ENCODE peak calls at places on chromosomes 1 and 21, in nine cellular contexts. W, V, L, P, K, I, H, M and J are unnamed samples.

GRCh38 chr1:182598296-182598695 is 5.9 kb downstream of the RGS16 start:
- DNase-seq in W (no peak), V (no peak), L (no peak), P (no peak), K (no peak), I (no peak), H (no peak), M (no peak), J (no peak)

GRCh38 chr1:169044296-169044695 is 62.2 kb upstream of the ATP1B1 start:
- DNase-seq in W (no peak), V (no peak), L (peak; percentile 52), P (no peak), K (no peak), I (peak; percentile 59), H (no peak), M (no peak), J (no peak)

GRCh38 chr1:11339346-11340247 is 66.6 kb downstream of the UBIAD1 start:
- DNase-seq in W (no peak), V (no peak), L (no peak), P (peak; percentile 20), K (peak; percentile 52), I (peak; percentile 31), H (peak; percentile 65), M (peak; percentile 29), J (no peak)

GRCh38 chr1:6711174-6711573 is 9.6 kb upstream of the DNAJC11 start:
- DNase-seq in W (no peak), V (no peak), L (no peak), P (no peak), K (no peak), I (no peak), H (no peak), M (no peak), J (no peak)

GRCh38 chr1:234956821-234957329 is 171.8 kb downstream of the TOMM20 start:
- DNase-seq in W (no peak), V (no peak), L (no peak), P (no peak), K (no peak), I (no peak), H (no peak), M (no peak), J (no peak)

GRCh38 chr1:228882041-228882784 is 146.9 kb downstream of the RHOU start:
- DNase-seq in W (no peak), V (no peak), L (no peak), P (no peak), K (no peak), I (no peak), H (no peak), M (no peak), J (no peak)

GRCh38 chr1:151604291-151604690 is 7.6 kb upstream of the SNX27 start:
- DNase-seq in W (no peak), V (no peak), L (no peak), P (peak; percentile 60), K (no peak), I (no peak), H (no peak), M (no peak), J (peak; percentile 25)

GRCh38 chr21:42557420-42557819 is 43.8 kb downstream of the SLC37A1 start:
- DNase-seq in W (no peak), V (no peak), L (no peak), P (no peak), K (no peak), I (no peak), H (no peak), M (no peak), J (no peak)

GRCh38 chr21:40227111-40227510 is 359.9 kb downstream of the PCP4 start:
- DNase-seq in W (no peak), V (no peak), L (no peak), P (no peak), K (no peak), I (no peak), H (no peak), M (no peak), J (no peak)

GRCh38 chr1:64280001-64280400 is 76.6 kb downstream of the UBE2U start:
- DNase-seq in W (no peak), V (no peak), L (no peak), P (no peak), K (no peak), I (peak; percentile 93), H (no peak), M (peak; percentile 9), J (no peak)

GRCh38 chr1:64282353-64282752 is 78.9 kb downstream of the UBE2U start:
- DNase-seq in W (no peak), V (no peak), L (no peak), P (no peak), K (no peak), I (peak; percentile 92), H (peak; percentile 71), M (peak; percentile 73), J (no peak)
- H2AFZ ChIP-seq in W (no peak overlapping the region), V (no peak overlapping the region), L (no peak overlapping the region), P (no peak overlapping the region), K (no peak overlapping the region), I (no peak overlapping the region), H (no peak overlapping the region), M (no peak overlapping the region), J (no peak overlapping the region)

DNA sequence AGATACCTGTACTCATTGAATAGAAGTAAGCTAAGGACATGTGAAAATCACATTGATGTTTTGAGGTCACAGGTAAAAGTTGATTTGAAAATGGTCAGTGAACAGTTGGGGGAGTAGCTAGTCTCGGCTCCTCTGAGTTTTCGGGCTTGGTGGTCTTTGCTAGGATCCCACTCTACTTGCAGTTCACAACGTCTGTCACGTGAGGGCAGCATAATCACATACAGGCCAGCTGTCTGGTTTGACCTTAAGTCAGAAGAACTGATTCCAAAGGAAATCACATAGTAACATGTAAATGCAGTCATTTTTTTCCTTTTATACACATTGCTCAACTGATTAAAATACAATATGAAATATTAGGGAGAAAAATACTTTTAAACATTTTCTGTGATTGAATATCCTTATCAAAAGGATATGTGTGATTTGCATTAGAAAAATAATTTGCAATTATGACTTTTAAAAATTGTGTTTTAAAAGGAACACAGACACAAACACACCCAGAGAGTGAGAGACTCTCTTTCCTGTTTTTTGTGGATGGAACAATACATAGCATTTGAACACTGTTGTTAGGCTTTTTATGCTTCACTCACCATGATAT is 21.8 kb upstream of the PDC start:
- DNase-seq in W (no peak), V (peak; percentile 75), L (peak; percentile 67), P (peak; percentile 80), K (peak; percentile 72), I (peak; percentile 70), H (peak; percentile 81), M (peak; percentile 59), J (peak; percentile 42)
- H2AFZ ChIP-seq in W (no peak overlapping the region), V (no peak overlapping the region), L (no peak overlapping the region), P (peak overlapping the region; percentile 22), K (no peak overlapping the region), I (no peak overlapping the region), H (no peak overlapping the region), M (no peak overlapping the region), J (peak overlapping the region; percentile 51)

GRCh38 chr1:221871056-221871455 is 129.2 kb upstream of the DUSP10 start:
- DNase-seq in W (no peak), V (no peak), L (no peak), P (no peak), K (no peak), I (no peak), H (no peak), M (no peak), J (no peak)

GRCh38 chr1:221877365-221877764 is 135.5 kb upstream of the DUSP10 start:
- DNase-seq in W (no peak), V (no peak), L (no peak), P (no peak), K (no peak), I (no peak), H (no peak), M (no peak), J (no peak)

GRCh38 chr1:221874285-221875003 is 132.6 kb upstream of the DUSP10 start:
- DNase-seq in W (no peak), V (peak; percentile 22), L (no peak), P (peak; percentile 75), K (no peak), I (no peak), H (no peak), M (no peak), J (peak; percentile 71)

GRCh38 chr1:221875004-221875330 is 133.1 kb upstream of the DUSP10 start:
- DNase-seq in W (no peak), V (no peak), L (no peak), P (no peak), K (no peak), I (no peak), H (no peak), M (no peak), J (no peak)

GRCh38 chr1:221873663-221874062 is 131.8 kb upstream of the DUSP10 start:
- DNase-seq in W (no peak), V (no peak), L (no peak), P (no peak), K (no peak), I (no peak), H (no peak), M (no peak), J (no peak)
- H2AFZ ChIP-seq in W (no peak overlapping the region), V (no peak overlapping the region), L (no peak overlapping the region), P (no peak overlapping the region), K (no peak overlapping the region), I (no peak overlapping the region), H (no peak overlapping the region), M (no peak overlapping the region), J (no peak overlapping the region)

GRCh38 chr1:3858231-3858981 is 1.1 kb downstream of the DFFB start:
- DNase-seq in W (no peak), V (peak; percentile 36), L (peak; percentile 51), P (peak; percentile 75), K (no peak), I (peak; percentile 51), H (peak; percentile 40), M (peak; percentile 3), J (peak; percentile 14)
- H2AFZ ChIP-seq in W (no peak overlapping the region), V (no peak overlapping the region), L (no peak overlapping the region), P (peak overlapping the region; percentile 85), K (no peak overlapping the region), I (peak overlapping the region; percentile 93), H (peak overlapping the region; percentile 70), M (peak overlapping the region; percentile 94), J (peak overlapping the region; percentile 96)